ENCODE peak calls at places on chromosomes 13 and 19, in eight cellular contexts. One of them, this sample, is unnamed.

GRCh38 chr13:97600438-97601080 is 166.6 kb downstream of the RAP2A start:
- DNase-seq in neural crest cell: no peak
- DNase-seq in GM23338: no peak
- DNase-seq in OCI-LY7: no peak
- DNase-seq in endothelial cell: no peak
- DNase-seq in heart right ventricle: no peak
- DNase-seq in CD8-positive, alpha-beta T cell: no peak
- DNase-seq in cardiac fibroblast: peak
- DNase-seq in this sample: no peak

GRCh38 chr19:38728752-38729541 is 15.3 kb downstream of the CAPN12 start:
- DNase-seq in cardiac fibroblast: no peak
- DNase-seq in neural crest cell: no peak
- DNase-seq in GM23338: no peak
- DNase-seq in heart right ventricle: peak
- DNase-seq in OCI-LY7: no peak
- DNase-seq in CD8-positive, alpha-beta T cell: no peak
- DNase-seq in endothelial cell: no peak
- DNase-seq in this sample: no peak

GRCh38 chr13:48412881-48413351 is at the start of gene LPAR6:
- DNase-seq in neural crest cell: no peak
- DNase-seq in CD8-positive, alpha-beta T cell: no peak
- DNase-seq in heart right ventricle: peak
- DNase-seq in OCI-LY7: no peak
- DNase-seq in cardiac fibroblast: peak
- DNase-seq in endothelial cell: peak
- DNase-seq in GM23338: peak
- DNase-seq in this sample: no peak

GRCh38 chr19:43316591-43317319 is 36.7 kb upstream of the CD177 start:
- DNase-seq in endothelial cell: no peak
- DNase-seq in neural crest cell: peak
- DNase-seq in CD8-positive, alpha-beta T cell: no peak
- DNase-seq in GM23338: peak
- DNase-seq in OCI-LY7: no peak
- DNase-seq in heart right ventricle: no peak
- DNase-seq in cardiac fibroblast: peak
- DNase-seq in this sample: no peak

GRCh38 chr13:100941811-100942361 is 267.3 kb upstream of the TMTC4 start:
- DNase-seq in neural crest cell: no peak
- DNase-seq in heart right ventricle: no peak
- DNase-seq in GM23338: no peak
- DNase-seq in CD8-positive, alpha-beta T cell: no peak
- DNase-seq in OCI-LY7: no peak
- DNase-seq in cardiac fibroblast: no peak
- DNase-seq in endothelial cell: no peak
- DNase-seq in this sample: no peak

GRCh38 chr19:48549380-48549779 is 2.6 kb upstream of the SULT2B1 start:
- DNase-seq in OCI-LY7: no peak
- DNase-seq in endothelial cell: no peak
- DNase-seq in cardiac fibroblast: no peak
- DNase-seq in heart right ventricle: no peak
- DNase-seq in GM23338: no peak
- DNase-seq in neural crest cell: no peak
- DNase-seq in CD8-positive, alpha-beta T cell: no peak
- DNase-seq in this sample: no peak

GRCh38 chr19:3606690-3607289 is at the start of gene TBXA2R:
- DNase-seq in GM23338: peak
- DNase-seq in heart right ventricle: peak
- DNase-seq in cardiac fibroblast: peak
- DNase-seq in neural crest cell: no peak
- DNase-seq in CD8-positive, alpha-beta T cell: peak
- DNase-seq in endothelial cell: peak
- DNase-seq in OCI-LY7: peak
- DNase-seq in this sample: peak

GRCh38 chr13:24747248-24748151 is 16.5 kb upstream of the RNF17 start:
- DNase-seq in CD8-positive, alpha-beta T cell: no peak
- DNase-seq in endothelial cell: peak
- DNase-seq in heart right ventricle: no peak
- DNase-seq in OCI-LY7: no peak
- DNase-seq in cardiac fibroblast: peak
- DNase-seq in GM23338: peak
- DNase-seq in neural crest cell: no peak
- DNase-seq in this sample: peak

GRCh38 chr19:30086916-30087315 is 144.9 kb downstream of the URI1 start:
- DNase-seq in neural crest cell: no peak
- DNase-seq in heart right ventricle: no peak
- DNase-seq in CD8-positive, alpha-beta T cell: no peak
- DNase-seq in GM23338: no peak
- DNase-seq in OCI-LY7: no peak
- DNase-seq in endothelial cell: no peak
- DNase-seq in cardiac fibroblast: no peak
- DNase-seq in this sample: no peak

GRCh38 chr13:99432637-99433542 is 68.4 kb upstream of the TM9SF2 start:
- DNase-seq in neural crest cell: no peak
- DNase-seq in cardiac fibroblast: peak
- DNase-seq in GM23338: peak
- DNase-seq in endothelial cell: peak
- DNase-seq in heart right ventricle: peak
- DNase-seq in CD8-positive, alpha-beta T cell: peak
- DNase-seq in OCI-LY7: peak
- DNase-seq in this sample: peak

GRCh38 chr13:78875792-78876580 is 217.0 kb upstream of the OBI1 start:
- DNase-seq in GM23338: peak
- DNase-seq in heart right ventricle: no peak
- DNase-seq in CD8-positive, alpha-beta T cell: no peak
- DNase-seq in cardiac fibroblast: no peak
- DNase-seq in neural crest cell: no peak
- DNase-seq in OCI-LY7: peak
- DNase-seq in endothelial cell: no peak
- DNase-seq in this sample: peak

GRCh38 chr19:34265221-34265650 is 10.9 kb downstream of the GARRE1 start:
- DNase-seq in neural crest cell: no peak
- DNase-seq in heart right ventricle: peak
- DNase-seq in GM23338: peak
- DNase-seq in OCI-LY7: no peak
- DNase-seq in cardiac fibroblast: no peak
- DNase-seq in endothelial cell: no peak
- DNase-seq in CD8-positive, alpha-beta T cell: no peak
- DNase-seq in this sample: no peak

GRCh38 chr13:20702530-20702929 is 969 bp upstream of the IL17D start:
- DNase-seq in OCI-LY7: peak
- DNase-seq in CD8-positive, alpha-beta T cell: no peak
- DNase-seq in cardiac fibroblast: no peak
- DNase-seq in heart right ventricle: no peak
- DNase-seq in GM23338: no peak
- DNase-seq in neural crest cell: no peak
- DNase-seq in endothelial cell: no peak
- DNase-seq in this sample: no peak

GRCh38 chr19:4256563-4256962 is 9.7 kb downstream of the YJU2 start:
- DNase-seq in cardiac fibroblast: peak
- DNase-seq in CD8-positive, alpha-beta T cell: no peak
- DNase-seq in neural crest cell: no peak
- DNase-seq in OCI-LY7: no peak
- DNase-seq in GM23338: peak
- DNase-seq in heart right ventricle: no peak
- DNase-seq in endothelial cell: no peak
- DNase-seq in this sample: no peak

GRCh38 chr19:36028313-36029041 is 4.2 kb downstream of the CLIP3 start:
- DNase-seq in endothelial cell: no peak
- DNase-seq in heart right ventricle: no peak
- DNase-seq in CD8-positive, alpha-beta T cell: no peak
- DNase-seq in cardiac fibroblast: no peak
- DNase-seq in OCI-LY7: no peak
- DNase-seq in GM23338: no peak
- DNase-seq in neural crest cell: no peak
- DNase-seq in this sample: no peak

GRCh38 chr19:35006342-35006998 is 6.3 kb downstream of the GRAMD1A start:
- DNase-seq in cardiac fibroblast: peak
- DNase-seq in heart right ventricle: no peak
- DNase-seq in neural crest cell: no peak
- DNase-seq in endothelial cell: no peak
- DNase-seq in CD8-positive, alpha-beta T cell: no peak
- DNase-seq in OCI-LY7: no peak
- DNase-seq in GM23338: no peak
- DNase-seq in this sample: no peak

GRCh38 chr13:99281811-99282263 is 23.7 kb upstream of the GPR18 start:
- DNase-seq in cardiac fibroblast: no peak
- DNase-seq in neural crest cell: no peak
- DNase-seq in GM23338: no peak
- DNase-seq in CD8-positive, alpha-beta T cell: no peak
- DNase-seq in OCI-LY7: no peak
- DNase-seq in heart right ventricle: peak
- DNase-seq in endothelial cell: no peak
- DNase-seq in this sample: no peak

GRCh38 chr13:113759525-113760137 is 605 bp downstream of the TMEM255B start:
- DNase-seq in GM23338: peak
- DNase-seq in CD8-positive, alpha-beta T cell: no peak
- DNase-seq in heart right ventricle: peak
- DNase-seq in neural crest cell: no peak
- DNase-seq in endothelial cell: peak
- DNase-seq in OCI-LY7: no peak
- DNase-seq in cardiac fibroblast: peak
- DNase-seq in this sample: no peak

GRCh38 chr13:113762075-113762474 is 3.0 kb downstream of the TMEM255B start:
- DNase-seq in cardiac fibroblast: no peak
- DNase-seq in OCI-LY7: no peak
- DNase-seq in CD8-positive, alpha-beta T cell: no peak
- DNase-seq in heart right ventricle: no peak
- DNase-seq in endothelial cell: no peak
- DNase-seq in GM23338: no peak
- DNase-seq in neural crest cell: no peak
- DNase-seq in this sample: no peak

GRCh38 chr13:113756441-113757097 is 2.5 kb upstream of the TMEM255B start:
- DNase-seq in OCI-LY7: no peak
- DNase-seq in GM23338: no peak
- DNase-seq in neural crest cell: no peak
- DNase-seq in CD8-positive, alpha-beta T cell: no peak
- DNase-seq in cardiac fibroblast: peak
- DNase-seq in heart right ventricle: no peak
- DNase-seq in endothelial cell: no peak
- DNase-seq in this sample: no peak

GRCh38 chr13:113761136-113761535 is 2.1 kb downstream of the TMEM255B start:
- DNase-seq in GM23338: no peak
- DNase-seq in endothelial cell: no peak
- DNase-seq in cardiac fibroblast: no peak
- DNase-seq in neural crest cell: no peak
- DNase-seq in CD8-positive, alpha-beta T cell: no peak
- DNase-seq in OCI-LY7: no peak
- DNase-seq in heart right ventricle: no peak
- DNase-seq in this sample: no peak

GRCh38 chr13:113758651-113759524 is at the start of gene TMEM255B:
- DNase-seq in CD8-positive, alpha-beta T cell: peak
- DNase-seq in cardiac fibroblast: peak
- DNase-seq in GM23338: peak
- DNase-seq in heart right ventricle: peak
- DNase-seq in endothelial cell: peak
- DNase-seq in neural crest cell: peak
- DNase-seq in OCI-LY7: no peak
- DNase-seq in this sample: peak
- TF ChIP-seq CTCF in CD8-positive, alpha-beta T cell: peak
- TF ChIP-seq CTCF in cardiac fibroblast: no peak
- TF ChIP-seq CTCF in GM23338: no peak
- TF ChIP-seq CTCF in heart right ventricle: peak
- TF ChIP-seq CTCF in endothelial cell: no peak
- TF ChIP-seq CTCF in neural crest cell: peak
- TF ChIP-seq CTCF in OCI-LY7: no peak
- TF ChIP-seq CTCF in this sample: no peak

DNA sequence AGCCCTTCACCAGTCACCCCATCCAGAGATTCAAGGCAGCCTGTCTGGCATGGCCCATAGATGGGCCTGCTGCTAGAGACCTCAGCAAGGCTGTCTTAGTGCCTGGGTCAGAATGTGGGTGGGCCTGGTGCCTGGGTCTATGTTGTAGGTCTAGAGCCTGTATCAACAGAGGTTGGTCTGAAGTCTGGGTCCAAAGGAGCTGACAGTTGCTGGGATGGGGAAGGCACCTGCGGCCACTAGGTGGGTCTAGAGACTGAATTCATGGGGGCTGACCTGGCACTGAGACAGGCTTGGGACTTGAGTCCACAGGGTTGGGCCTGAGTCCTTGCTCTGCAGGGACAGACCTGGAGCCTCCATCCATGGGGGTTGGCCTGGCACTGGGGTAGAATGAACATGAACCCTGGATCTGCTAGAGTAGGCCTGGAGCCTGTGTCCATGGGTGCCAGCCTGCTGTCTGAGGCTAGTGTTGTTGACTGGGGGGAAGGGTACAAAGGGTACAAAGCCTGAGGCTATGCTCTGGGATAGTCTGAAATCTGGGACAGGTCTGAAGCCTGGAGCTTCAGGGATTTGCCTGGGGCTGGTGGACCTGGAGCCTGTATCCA is 516.8 kb downstream of the OLFM4 start:
- DNase-seq in OCI-LY7: no peak
- DNase-seq in GM23338: peak
- DNase-seq in CD8-positive, alpha-beta T cell: no peak
- DNase-seq in cardiac fibroblast: no peak
- DNase-seq in heart right ventricle: no peak
- DNase-seq in neural crest cell: no peak
- DNase-seq in endothelial cell: no peak
- DNase-seq in this sample: no peak
- TF ChIP-seq CTCF in OCI-LY7: no peak
- TF ChIP-seq CTCF in GM23338: peak
- TF ChIP-seq CTCF in CD8-positive, alpha-beta T cell: no peak
- TF ChIP-seq CTCF in cardiac fibroblast: no peak
- TF ChIP-seq CTCF in heart right ventricle: no peak
- TF ChIP-seq CTCF in neural crest cell: no peak
- TF ChIP-seq CTCF in endothelial cell: no peak
- TF ChIP-seq CTCF in this sample: no peak

DNA sequence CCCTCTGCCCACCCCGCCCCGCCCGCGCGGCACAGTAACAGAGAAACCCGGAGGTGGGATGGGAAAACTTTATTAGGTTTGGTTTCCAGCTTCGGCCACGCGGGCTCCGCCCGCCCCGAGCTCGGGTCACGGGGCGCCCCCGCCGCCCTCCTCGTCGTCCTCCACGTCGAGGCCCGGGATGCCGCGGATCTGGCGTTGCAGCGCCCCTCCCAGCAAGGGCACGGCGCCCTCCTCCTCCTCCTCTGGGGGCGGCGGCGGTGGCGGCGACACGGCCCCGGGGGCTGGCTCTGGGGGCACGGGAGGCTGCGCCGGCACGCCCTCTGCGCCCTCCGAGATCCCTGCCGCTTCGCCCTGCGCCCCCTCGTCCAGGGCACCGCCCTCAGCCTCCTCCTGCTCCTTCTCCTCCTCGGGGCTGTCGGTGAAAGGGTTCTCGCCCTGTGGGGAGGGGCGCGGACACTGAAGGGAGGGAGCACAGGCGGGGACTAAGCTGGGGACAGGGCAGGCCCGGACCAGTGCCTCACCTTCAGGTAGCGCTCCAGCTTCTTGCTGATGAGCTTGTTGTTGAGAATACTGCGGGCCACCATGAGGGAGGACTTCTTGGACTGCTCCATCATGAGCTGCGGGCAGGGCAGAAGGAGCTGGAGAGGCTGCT is 535 bp upstream of the AKAP8 start:
- DNase-seq in heart right ventricle: peak
- DNase-seq in GM23338: peak
- DNase-seq in CD8-positive, alpha-beta T cell: no peak
- DNase-seq in neural crest cell: peak
- DNase-seq in cardiac fibroblast: peak
- DNase-seq in endothelial cell: peak
- DNase-seq in OCI-LY7: peak
- DNase-seq in this sample: peak
- TF ChIP-seq CTCF in heart right ventricle: no peak
- TF ChIP-seq CTCF in GM23338: no peak
- TF ChIP-seq CTCF in CD8-positive, alpha-beta T cell: no peak
- TF ChIP-seq CTCF in neural crest cell: no peak
- TF ChIP-seq CTCF in cardiac fibroblast: no peak
- TF ChIP-seq CTCF in endothelial cell: no peak
- TF ChIP-seq CTCF in OCI-LY7: no peak
- TF ChIP-seq CTCF in this sample: no peak

GRCh38 chr19:14786421-14786851 is 8.1 kb upstream of the ADGRE2 start:
- DNase-seq in OCI-LY7: peak
- DNase-seq in neural crest cell: peak
- DNase-seq in CD8-positive, alpha-beta T cell: no peak
- DNase-seq in endothelial cell: peak
- DNase-seq in cardiac fibroblast: no peak
- DNase-seq in GM23338: peak
- DNase-seq in heart right ventricle: no peak
- DNase-seq in this sample: peak
- TF ChIP-seq CTCF in OCI-LY7: peak
- TF ChIP-seq CTCF in neural crest cell: peak
- TF ChIP-seq CTCF in CD8-positive, alpha-beta T cell: peak
- TF ChIP-seq CTCF in endothelial cell: peak
- TF ChIP-seq CTCF in cardiac fibroblast: peak
- TF ChIP-seq CTCF in GM23338: peak
- TF ChIP-seq CTCF in heart right ventricle: peak
- TF ChIP-seq CTCF in this sample: peak

This sample was measured in GM13976.